ENCODE peak calls at places on chromosomes 2 and 18, in six cellular contexts. P is AG09319, T is psoas muscle, N is NB4, M is IMR-90, H is foreskin fibroblast. O is an unnamed sample.
A peak's percentile ranks its signal among the peaks of the same experiment; 100 is the strongest.

GRCh38 chr2:217045725-217046475 is 186.0 kb upstream of the TNP1 start:
- DNase-seq in P (no peak), H (no peak), M (peak; percentile 62), N (no peak), T (no peak), O (no peak)

GRCh38 chr18:56575819-56576663 is 62.4 kb downstream of the TXNL1 start:
- DNase-seq in H (peak; percentile 46), P (no peak), N (peak; percentile 55), T (no peak), M (peak; percentile 71), O (peak; percentile 64)

GRCh38 chr2:151973901-151974199 is 125.0 kb downstream of the CACNB4 start:
- DNase-seq in T (peak; percentile 28), N (no peak), M (peak; percentile 29), H (no peak), P (no peak), O (no peak)

GRCh38 chr2:19667536-19667949 is 234.2 kb downstream of the TTC32 start:
- DNase-seq in P (no peak), N (no peak), T (no peak), H (no peak), M (no peak), O (no peak)

GRCh38 chr2:129331638-129332037 is 647.8 kb upstream of the RAB6C start:
- DNase-seq in H (no peak), N (peak; percentile 28), T (no peak), P (no peak), M (no peak), O (no peak)

GRCh38 chr2:108972663-108973062 is 16.4 kb downstream of the EDAR start:
- DNase-seq in H (no peak), M (no peak), P (no peak), T (no peak), N (no peak), O (no peak)

GRCh38 chr2:9753665-9754531 is 89.4 kb upstream of the TAF1B start:
- DNase-seq in H (no peak), P (no peak), T (no peak), M (no peak), N (no peak), O (peak; percentile 47)

GRCh38 chr2:239148495-239149200 is 252.2 kb downstream of the HDAC4 start:
- DNase-seq in M (no peak), P (no peak), N (no peak), T (peak; percentile 7), H (no peak), O (no peak)

GRCh38 chr2:120418174-120418787 is 72.3 kb downstream of the INHBB start:
- DNase-seq in N (no peak), M (no peak), H (no peak), P (no peak), T (no peak), O (no peak)

GRCh38 chr2:15675456-15676195 is 84.0 kb downstream of the DDX1 start:
- DNase-seq in H (no peak), N (no peak), M (no peak), P (no peak), T (no peak), O (no peak)

GRCh38 chr2:172273910-172274571 is 153.3 kb upstream of the ITGA6 start:
- DNase-seq in P (no peak), M (no peak), T (no peak), H (no peak), N (peak; percentile 56), O (no peak)

GRCh38 chr2:36618381-36618780 is 20.4 kb upstream of the FEZ2 start:
- DNase-seq in T (no peak), N (peak; percentile 79), M (peak; percentile 82), H (peak; percentile 47), P (no peak), O (peak; percentile 45)

GRCh38 chr2:241863021-241863954 is 4.6 kb upstream of the PDCD1 start:
- DNase-seq in H (no peak), N (peak; percentile 57), T (peak; percentile 44), M (peak; percentile 55), P (no peak), O (no peak)

GRCh38 chr2:18630941-18631340 is 41.6 kb upstream of the NT5C1B start:
- DNase-seq in P (no peak), H (peak; percentile 71), N (no peak), T (no peak), M (no peak), O (no peak)

GRCh38 chr2:233892793-233893192 is 24.4 kb upstream of the TRPM8 start:
- DNase-seq in M (no peak), H (no peak), N (no peak), T (no peak), P (no peak), O (no peak)

GRCh38 chr2:65144571-65144970 is 14.7 kb upstream of the RAB1A start:
- DNase-seq in N (peak; percentile 40), T (no peak), M (no peak), P (no peak), H (no peak), O (no peak)

GRCh38 chr2:65146067-65146466 is 16.2 kb upstream of the RAB1A start:
- DNase-seq in M (no peak), P (no peak), N (no peak), T (no peak), H (no peak), O (no peak)

GRCh38 chr2:65137197-65137780 is 7.4 kb upstream of the RAB1A start:
- DNase-seq in M (no peak), H (no peak), N (no peak), P (no peak), T (no peak), O (no peak)

DNA sequence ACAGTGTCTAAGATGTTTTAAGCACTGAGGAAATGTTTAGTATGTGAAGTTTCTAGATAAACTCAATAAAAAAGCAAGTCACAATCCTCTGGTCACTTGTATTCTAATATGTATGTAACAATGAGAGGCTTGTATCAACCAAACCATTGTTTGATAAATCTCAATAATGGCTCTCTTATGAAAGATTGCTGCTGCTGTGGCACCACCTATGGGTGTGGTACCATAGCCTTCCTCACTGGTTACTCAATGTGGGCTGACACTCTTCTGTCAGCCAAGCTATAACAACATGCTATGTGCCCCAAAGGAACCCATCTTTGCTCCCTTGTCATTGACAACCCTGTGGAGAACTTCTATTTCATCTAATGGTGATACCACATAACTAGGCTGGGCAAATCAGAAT is 12.6 kb upstream of the RAB1A start:
- DNase-seq in T (no peak), M (no peak), N (peak; percentile 51), P (no peak), H (no peak), O (no peak)
- TF ChIP-seq CTCF in T (no peak), M (no peak), N (peak; percentile 41), P (no peak), H (peak; percentile 13), O (no peak)

DNA sequence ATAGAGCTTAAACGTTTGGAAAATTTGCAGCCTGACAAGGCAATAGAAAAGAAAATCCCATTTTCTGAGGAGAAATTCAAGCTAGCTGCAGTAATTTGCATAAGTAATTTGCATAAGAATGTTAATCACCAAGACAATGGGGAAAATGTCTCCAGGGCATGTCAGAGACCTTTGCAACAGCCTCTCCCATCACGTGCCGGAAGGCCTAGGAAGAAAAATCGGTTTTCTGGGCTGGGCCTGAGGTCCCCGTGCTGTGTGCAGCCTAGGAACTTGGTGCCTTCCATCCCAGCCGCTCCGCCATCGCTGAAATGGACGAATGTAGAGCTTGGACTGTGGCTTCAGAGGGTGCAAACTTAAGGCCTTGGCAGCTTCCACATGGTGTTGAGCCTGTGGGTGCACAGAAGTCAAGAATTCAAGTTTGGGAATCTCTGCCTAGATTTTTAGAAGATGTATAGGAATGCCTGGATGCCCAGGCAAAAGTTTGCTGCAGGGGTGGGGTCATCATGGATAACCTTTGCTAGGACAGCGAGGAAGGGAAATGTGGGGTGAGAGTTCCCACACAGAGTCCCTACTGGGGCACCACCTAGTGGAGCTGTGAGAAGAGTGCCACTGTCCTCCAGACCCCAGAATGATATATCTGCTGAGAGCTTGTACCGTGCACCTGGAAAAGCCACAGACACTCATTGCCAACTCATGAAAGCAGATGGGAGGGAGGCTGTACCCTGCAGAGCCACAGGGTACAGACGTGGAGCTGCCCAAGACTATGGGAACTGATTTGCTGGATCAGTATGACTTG is 164.6 kb downstream of the GULP1 start:
- DNase-seq in T (no peak), H (no peak), P (no peak), M (no peak), N (peak; percentile 5), O (no peak)
- TF ChIP-seq CTCF in T (no peak), H (no peak), P (no peak), M (peak; percentile 24), N (peak; percentile 15), O (peak; percentile 5)

DNA sequence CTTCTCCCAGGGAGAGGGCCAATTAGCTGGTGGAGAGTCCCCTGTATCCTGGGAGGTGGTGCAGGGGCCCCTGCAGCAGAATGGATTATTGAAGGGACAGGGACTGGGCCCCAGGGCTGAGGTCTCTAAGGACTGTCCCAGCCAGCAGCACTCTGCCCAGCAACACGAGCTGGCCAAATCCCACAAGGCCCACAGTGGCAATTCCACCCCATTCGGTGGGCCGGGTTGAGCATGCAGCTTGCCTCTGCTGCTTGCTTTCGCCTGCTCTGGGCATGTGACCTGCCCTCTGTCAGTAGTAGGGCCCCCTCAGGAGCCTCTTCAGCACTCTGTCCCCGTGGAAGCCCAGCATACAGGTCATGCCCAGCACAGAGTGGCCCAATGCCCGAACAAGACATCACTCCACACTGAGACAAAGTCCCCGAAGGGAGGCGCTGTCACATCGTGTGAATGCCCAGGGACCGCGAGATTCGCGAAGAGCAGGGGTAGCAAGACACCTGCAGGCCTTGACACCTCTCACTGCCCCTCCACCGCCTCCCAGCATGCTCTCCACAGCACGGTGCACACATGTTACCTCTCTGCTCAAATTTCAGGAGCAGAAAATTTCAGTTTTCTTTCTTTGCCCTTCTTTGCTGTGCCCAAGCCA is 65.4 kb downstream of the CRACDL start:
- DNase-seq in M (no peak), T (no peak), H (no peak), P (no peak), N (no peak), O (no peak)
- TF ChIP-seq CTCF in M (no peak), T (no peak), H (no peak), P (no peak), N (no peak), O (no peak)

DNA sequence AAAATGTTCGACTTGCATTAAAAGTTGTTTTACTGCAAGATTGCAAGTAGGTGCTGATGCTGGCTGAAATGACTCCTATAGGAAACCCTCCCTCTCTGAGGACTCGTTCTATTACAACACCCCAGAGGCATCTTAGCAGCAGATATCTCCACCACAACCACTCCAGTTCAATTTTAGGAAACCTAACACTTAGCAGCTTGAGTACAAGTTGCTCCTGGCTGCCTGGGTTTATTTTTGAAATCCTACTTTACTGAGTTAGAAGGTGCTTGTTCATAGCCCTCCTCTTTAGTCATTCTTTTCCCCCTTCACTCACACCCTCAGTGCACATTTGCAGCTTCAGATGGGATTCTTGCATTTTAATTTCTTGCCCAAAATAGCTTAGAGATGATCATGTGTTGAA is 111.4 kb downstream of the MTCL1 start:
- DNase-seq in H (peak; percentile 46), T (no peak), P (no peak), M (peak; percentile 84), N (peak; percentile 15), O (no peak)
- TF ChIP-seq CTCF in H (no peak), T (no peak), P (no peak), M (no peak), N (no peak), O (no peak)

DNA sequence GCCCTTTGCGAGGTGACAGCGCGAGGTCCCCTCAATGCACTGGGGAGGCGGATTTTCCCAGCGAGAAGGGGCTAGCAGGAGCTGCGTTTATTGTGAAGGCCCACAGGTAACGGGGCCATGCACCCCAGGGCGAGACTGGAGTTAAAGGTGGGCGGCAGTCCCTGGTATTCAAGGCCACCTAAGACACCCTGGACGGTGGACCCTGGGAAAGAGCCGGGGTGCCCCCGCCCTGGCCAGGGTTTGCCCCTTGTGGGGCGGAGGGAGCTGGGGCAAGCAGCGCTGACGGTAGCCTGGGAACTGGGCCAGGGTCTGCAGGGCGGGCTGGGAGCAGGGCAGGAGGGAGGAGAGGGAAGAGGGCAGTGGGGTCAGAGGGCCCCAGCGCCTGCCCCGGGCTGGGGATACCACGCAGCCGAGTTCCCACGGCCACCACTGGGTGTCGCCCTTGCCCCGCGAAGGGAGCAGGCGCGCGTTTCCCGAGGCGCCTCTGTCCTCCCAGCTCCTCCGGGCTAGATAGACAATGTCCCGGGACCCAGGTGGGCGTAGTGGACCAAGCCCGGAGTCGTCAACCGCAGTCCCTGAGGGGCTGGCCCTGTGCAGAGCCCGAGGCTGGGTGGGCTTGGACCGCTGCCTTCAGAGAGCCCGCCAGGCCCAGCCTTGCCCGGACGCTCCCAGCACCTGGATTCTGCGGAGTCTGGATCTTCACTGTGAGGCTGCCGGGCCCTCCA is 80.2 kb downstream of the SMAD4 start:
- DNase-seq in P (no peak), T (peak; percentile 67), N (peak; percentile 65), M (peak; percentile 5), H (no peak), O (peak; percentile 90)
- TF ChIP-seq CTCF in P (peak; percentile 91), T (peak; percentile 96), N (peak; percentile 64), M (peak; percentile 87), H (peak; percentile 79), O (peak; percentile 95)

O was measured in GM20000.